ENCODE peak calls at places on chromosomes 1 and 21, in five cellular contexts. One of them, this sample, is unnamed. For H3K9me3, the result is how much of the 10 kb centered on the place peaks cover.

GRCh38 chr1:36178479-36179219 is 22.7 kb downstream of the MAP7D1 start:
- DNase-seq in endothelial cell of umbilical vein: no peak
- DNase-seq in sigmoid colon: no peak
- DNase-seq in CD4-positive, alpha-beta T cell: no peak
- DNase-seq in mucosa of descending colon: peak
- DNase-seq in this sample: no peak

GRCh38 chr1:23422313-23422877 is 2.2 kb downstream of the TCEA3 start:
- DNase-seq in mucosa of descending colon: peak
- DNase-seq in endothelial cell of umbilical vein: peak
- DNase-seq in CD4-positive, alpha-beta T cell: peak
- DNase-seq in sigmoid colon: peak
- DNase-seq in this sample: no peak

GRCh38 chr1:44713321-44713781 is 17.6 kb downstream of the RNU5D-1 start:
- DNase-seq in sigmoid colon: no peak
- DNase-seq in CD4-positive, alpha-beta T cell: no peak
- DNase-seq in endothelial cell of umbilical vein: no peak
- DNase-seq in mucosa of descending colon: no peak
- DNase-seq in this sample: no peak

GRCh38 chr1:61005572-61006386 is 76.6 kb upstream of the NFIA start:
- DNase-seq in sigmoid colon: no peak
- DNase-seq in CD4-positive, alpha-beta T cell: no peak
- DNase-seq in endothelial cell of umbilical vein: no peak
- DNase-seq in mucosa of descending colon: no peak
- DNase-seq in this sample: no peak

GRCh38 chr1:204151562-204152309 is at the start of gene ETNK2:
- DNase-seq in endothelial cell of umbilical vein: peak
- DNase-seq in mucosa of descending colon: peak
- DNase-seq in CD4-positive, alpha-beta T cell: peak
- DNase-seq in sigmoid colon: peak
- DNase-seq in this sample: peak

GRCh38 chr1:32612189-32612881 is 38.0 kb downstream of the ZBTB8OS start:
- DNase-seq in endothelial cell of umbilical vein: peak
- DNase-seq in sigmoid colon: peak
- DNase-seq in mucosa of descending colon: peak
- DNase-seq in CD4-positive, alpha-beta T cell: no peak
- DNase-seq in this sample: no peak

GRCh38 chr1:31753623-31754349 is 10.4 kb downstream of the ADGRB2 start:
- DNase-seq in endothelial cell of umbilical vein: no peak
- DNase-seq in CD4-positive, alpha-beta T cell: no peak
- DNase-seq in sigmoid colon: no peak
- DNase-seq in mucosa of descending colon: peak
- DNase-seq in this sample: no peak

GRCh38 chr1:201191723-201192477 is 1.3 kb downstream of the IGFN1 start:
- DNase-seq in endothelial cell of umbilical vein: peak
- DNase-seq in CD4-positive, alpha-beta T cell: no peak
- DNase-seq in sigmoid colon: no peak
- DNase-seq in mucosa of descending colon: no peak
- DNase-seq in this sample: no peak

GRCh38 chr1:59672851-59673574 is 141.7 kb upstream of the HOOK1 start:
- DNase-seq in CD4-positive, alpha-beta T cell: no peak
- DNase-seq in endothelial cell of umbilical vein: peak
- DNase-seq in mucosa of descending colon: no peak
- DNase-seq in sigmoid colon: no peak
- DNase-seq in this sample: no peak

GRCh38 chr21:27645285-27645684 is 678.4 kb upstream of the ADAMTS5 start:
- DNase-seq in mucosa of descending colon: no peak
- DNase-seq in endothelial cell of umbilical vein: no peak
- DNase-seq in sigmoid colon: no peak
- DNase-seq in CD4-positive, alpha-beta T cell: no peak
- DNase-seq in this sample: no peak

GRCh38 chr1:156582388-156583022 is 3.0 kb downstream of the TTC24 start:
- DNase-seq in mucosa of descending colon: no peak
- DNase-seq in sigmoid colon: no peak
- DNase-seq in endothelial cell of umbilical vein: no peak
- DNase-seq in CD4-positive, alpha-beta T cell: no peak
- DNase-seq in this sample: no peak

GRCh38 chr1:47179023-47179987 is 10.5 kb downstream of the PDZK1IP1 start:
- DNase-seq in sigmoid colon: peak
- DNase-seq in mucosa of descending colon: peak
- DNase-seq in CD4-positive, alpha-beta T cell: peak
- DNase-seq in endothelial cell of umbilical vein: peak
- DNase-seq in this sample: peak

GRCh38 chr1:8113257-8114220 is 87.4 kb upstream of the ERRFI1 start:
- DNase-seq in endothelial cell of umbilical vein: peak
- DNase-seq in CD4-positive, alpha-beta T cell: no peak
- DNase-seq in sigmoid colon: no peak
- DNase-seq in mucosa of descending colon: no peak
- DNase-seq in this sample: no peak

GRCh38 chr1:3681231-3681897 is 29.0 kb downstream of the TP73 start:
- DNase-seq in CD4-positive, alpha-beta T cell: no peak
- DNase-seq in sigmoid colon: no peak
- DNase-seq in endothelial cell of umbilical vein: no peak
- DNase-seq in mucosa of descending colon: no peak
- DNase-seq in this sample: no peak

GRCh38 chr1:235612761-235613160 is 36.8 kb downstream of the GNG4 start:
- DNase-seq in endothelial cell of umbilical vein: no peak
- DNase-seq in CD4-positive, alpha-beta T cell: no peak
- DNase-seq in mucosa of descending colon: no peak
- DNase-seq in sigmoid colon: no peak
- DNase-seq in this sample: no peak

GRCh38 chr1:9577423-9577822 is 11.3 kb upstream of the TMEM201 start:
- DNase-seq in endothelial cell of umbilical vein: no peak
- DNase-seq in mucosa of descending colon: no peak
- DNase-seq in sigmoid colon: peak
- DNase-seq in CD4-positive, alpha-beta T cell: no peak
- DNase-seq in this sample: no peak

GRCh38 chr1:215104283-215104682 is 21.7 kb downstream of the KCNK2 start:
- DNase-seq in mucosa of descending colon: no peak
- DNase-seq in sigmoid colon: no peak
- DNase-seq in endothelial cell of umbilical vein: no peak
- DNase-seq in CD4-positive, alpha-beta T cell: no peak
- DNase-seq in this sample: no peak

GRCh38 chr21:29315155-29315749 is 16.5 kb downstream of the BACH1 start:
- DNase-seq in CD4-positive, alpha-beta T cell: no peak
- DNase-seq in sigmoid colon: no peak
- DNase-seq in mucosa of descending colon: no peak
- DNase-seq in endothelial cell of umbilical vein: no peak
- DNase-seq in this sample: no peak

GRCh38 chr1:204075116-204075636 is 2.3 kb downstream of the SOX13 start:
- DNase-seq in sigmoid colon: no peak
- DNase-seq in endothelial cell of umbilical vein: no peak
- DNase-seq in mucosa of descending colon: peak
- DNase-seq in CD4-positive, alpha-beta T cell: no peak
- DNase-seq in this sample: no peak

GRCh38 chr21:26506951-26507350 is 66.1 kb downstream of the CYYR1 start:
- DNase-seq in mucosa of descending colon: no peak
- DNase-seq in sigmoid colon: no peak
- DNase-seq in CD4-positive, alpha-beta T cell: no peak
- DNase-seq in endothelial cell of umbilical vein: peak
- DNase-seq in this sample: no peak
- H3K9me3 ChIP-seq in mucosa of descending colon: under half
- H3K9me3 ChIP-seq in sigmoid colon: under half
- H3K9me3 ChIP-seq in CD4-positive, alpha-beta T cell: under half
- H3K9me3 ChIP-seq in endothelial cell of umbilical vein: under half
- H3K9me3 ChIP-seq in this sample: under half

GRCh38 chr1:171712341-171712740 is 29.5 kb downstream of the VAMP4 start:
- DNase-seq in endothelial cell of umbilical vein: no peak
- DNase-seq in sigmoid colon: no peak
- DNase-seq in CD4-positive, alpha-beta T cell: no peak
- DNase-seq in mucosa of descending colon: no peak
- DNase-seq in this sample: no peak
- H3K9me3 ChIP-seq in endothelial cell of umbilical vein: under half
- H3K9me3 ChIP-seq in sigmoid colon: under half
- H3K9me3 ChIP-seq in CD4-positive, alpha-beta T cell: under half
- H3K9me3 ChIP-seq in mucosa of descending colon: under half
- H3K9me3 ChIP-seq in this sample: under half

GRCh38 chr1:152546704-152547103 is 19.9 kb downstream of the LCE3E start:
- DNase-seq in mucosa of descending colon: no peak
- DNase-seq in endothelial cell of umbilical vein: no peak
- DNase-seq in sigmoid colon: no peak
- DNase-seq in CD4-positive, alpha-beta T cell: no peak
- DNase-seq in this sample: no peak

GRCh38 chr1:152539901-152540300 is 25.6 kb downstream of the CRCT1 start:
- DNase-seq in endothelial cell of umbilical vein: no peak
- DNase-seq in CD4-positive, alpha-beta T cell: no peak
- DNase-seq in mucosa of descending colon: no peak
- DNase-seq in sigmoid colon: no peak
- DNase-seq in this sample: no peak

DNA sequence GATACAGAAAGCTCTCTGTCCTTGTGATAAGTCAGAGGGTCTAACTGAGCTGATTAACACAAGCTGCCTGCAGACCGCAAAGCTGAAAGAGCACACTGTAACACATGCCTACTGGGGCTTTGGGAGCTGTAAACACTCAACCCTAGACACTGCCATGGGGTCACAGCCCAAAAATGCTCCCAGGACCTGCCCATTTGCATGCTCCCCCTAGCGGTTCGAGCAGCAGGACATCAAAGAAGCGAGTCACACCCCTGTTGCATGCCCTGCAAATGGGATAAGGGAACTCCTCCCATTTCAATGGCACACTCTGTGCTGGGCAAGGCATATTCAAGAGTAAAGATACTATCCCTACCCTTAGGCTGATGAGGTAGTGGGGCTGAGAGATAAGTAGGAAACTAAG is 22.8 kb downstream of the LCE3E start:
- DNase-seq in mucosa of descending colon: no peak
- DNase-seq in CD4-positive, alpha-beta T cell: no peak
- DNase-seq in sigmoid colon: no peak
- DNase-seq in endothelial cell of umbilical vein: no peak
- DNase-seq in this sample: no peak
- H3K9me3 ChIP-seq in mucosa of descending colon: under half
- H3K9me3 ChIP-seq in CD4-positive, alpha-beta T cell: under half
- H3K9me3 ChIP-seq in sigmoid colon: under half
- H3K9me3 ChIP-seq in endothelial cell of umbilical vein: under half
- H3K9me3 ChIP-seq in this sample: under half

GRCh38 chr1:224014328-224014649 is 99.6 kb upstream of the FBXO28 start:
- DNase-seq in endothelial cell of umbilical vein: peak
- DNase-seq in CD4-positive, alpha-beta T cell: no peak
- DNase-seq in mucosa of descending colon: no peak
- DNase-seq in sigmoid colon: no peak
- DNase-seq in this sample: no peak
- H3K9me3 ChIP-seq in endothelial cell of umbilical vein: under half
- H3K9me3 ChIP-seq in CD4-positive, alpha-beta T cell: under half
- H3K9me3 ChIP-seq in mucosa of descending colon: under half
- H3K9me3 ChIP-seq in sigmoid colon: under half
- H3K9me3 ChIP-seq in this sample: under half